ENCODE peak calls at places on chromosomes 4 and X, in ten cellular contexts. V, F, W, M, Q, I, C, X, A and Z are unnamed samples.

GRCh38 chr4:171983935-171984805 is 171.0 kb downstream of the GALNTL6 start:
- DNase-seq in X (no peak), C (no peak), A (no peak), V (no peak), I (no peak), M (no peak), W (no peak), Q (no peak), F (no peak), Z (no peak)

GRCh38 chr4:112514449-112515277 is 1.3 kb downstream of the NEUROG2 start:
- DNase-seq in I (no peak), X (peak), Q (peak), F (no peak), C (no peak), W (no peak), M (no peak), A (peak), V (no peak), Z (no peak)

GRCh38 chr4:185597532-185598188 is 62.4 kb upstream of the PDLIM3 start:
- DNase-seq in W (peak), Q (peak), M (peak), C (peak), F (peak), V (peak), I (peak), X (peak), A (peak), Z (peak)

GRCh38 chr4:184143770-184144564 is 73.7 kb downstream of the ENPP6 start:
- DNase-seq in V (no peak), A (no peak), F (no peak), Q (no peak), M (no peak), C (no peak), W (no peak), I (peak), X (no peak), Z (no peak)

GRCh38 chr4:13659341-13660070 is 32.0 kb upstream of the BOD1L1 start:
- DNase-seq in X (no peak), W (no peak), V (no peak), I (no peak), M (no peak), Q (no peak), A (no peak), F (no peak), C (no peak), Z (no peak)

GRCh38 chr4:110589297-110589696 is 33.6 kb downstream of the PITX2 start:
- DNase-seq in A (no peak), X (no peak), M (peak), Q (no peak), I (no peak), F (peak), W (no peak), V (no peak), C (peak), Z (no peak)

GRCh38 chrX:30301203-30301602 is 8.0 kb downstream of the NR0B1 start:
- DNase-seq in I (no peak), A (no peak), M (no peak), W (no peak), V (no peak), C (no peak), F (no peak), X (no peak), Q (no peak), Z (no peak)

GRCh38 chrX:150157291-150157690 is 205.8 kb upstream of the MAMLD1 start:
- DNase-seq in X (no peak), M (no peak), W (no peak), V (no peak), F (no peak), I (no peak), Q (no peak), A (no peak), C (no peak), Z (no peak)

GRCh38 chr4:16516796-16517413 is 290.6 kb upstream of the TAPT1 start:
- DNase-seq in A (no peak), Q (no peak), C (peak), W (peak), X (peak), F (peak), V (peak), I (no peak), M (peak), Z (no peak)

GRCh38 chrX:103688949-103689348 is 2.5 kb upstream of the MORF4L2 start:
- DNase-seq in A (peak), W (no peak), I (no peak), C (peak), M (peak), X (no peak), Q (peak), V (no peak), F (peak), Z (no peak)

GRCh38 chrX:103343105-103343504 is 13.1 kb downstream of the TCEAL7 start:
- DNase-seq in W (no peak), I (peak), C (peak), M (peak), A (peak), X (peak), V (peak), F (peak), Q (peak), Z (no peak)

GRCh38 chrX:130053236-130053635 is 57.1 kb downstream of the ELF4 start:
- DNase-seq in V (no peak), C (no peak), Q (no peak), F (no peak), W (peak), I (no peak), M (no peak), A (no peak), X (no peak), Z (no peak)

GRCh38 chr4:2412534-2412884 is 5.9 kb downstream of the ZFYVE28 start:
- DNase-seq in I (no peak), C (no peak), W (no peak), F (no peak), M (no peak), X (no peak), A (no peak), V (no peak), Q (no peak), Z (no peak)